ENCODE peak calls at places on chromosomes 6 and 20, in seven cellular contexts. One of them, this sample, is unnamed. For H3K4me1, the result is how much of the 10 kb centered on the place peaks cover.

GRCh38 chr6:22251331-22251730 is 45.5 kb downstream of the PRL start:
- DNase-seq in IMR-90: peak
- DNase-seq in A549: no peak
- DNase-seq in heart left ventricle: no peak
- DNase-seq in heart right ventricle: no peak
- DNase-seq in vagina: no peak
- DNase-seq in cardiac muscle cell: peak
- DNase-seq in this sample: no peak

GRCh38 chr6:76774750-76775396 is 688.4 kb downstream of the HTR1B start:
- DNase-seq in IMR-90: no peak
- DNase-seq in A549: no peak
- DNase-seq in heart left ventricle: no peak
- DNase-seq in heart right ventricle: peak
- DNase-seq in vagina: no peak
- DNase-seq in cardiac muscle cell: peak
- DNase-seq in this sample: no peak

GRCh38 chr6:100472674-100473073 is 8.0 kb upstream of the SIM1 start:
- DNase-seq in IMR-90: peak
- DNase-seq in A549: no peak
- DNase-seq in heart left ventricle: no peak
- DNase-seq in heart right ventricle: no peak
- DNase-seq in vagina: no peak
- DNase-seq in cardiac muscle cell: no peak
- DNase-seq in this sample: no peak

GRCh38 chr6:6900566-6901204 is 207.1 kb upstream of the RREB1 start:
- DNase-seq in IMR-90: no peak
- DNase-seq in A549: no peak
- DNase-seq in heart left ventricle: no peak
- DNase-seq in heart right ventricle: no peak
- DNase-seq in vagina: no peak
- DNase-seq in cardiac muscle cell: no peak
- DNase-seq in this sample: no peak

GRCh38 chr6:88047510-88048150 is at the start of gene SPACA1:
- DNase-seq in IMR-90: no peak
- DNase-seq in A549: no peak
- DNase-seq in heart left ventricle: no peak
- DNase-seq in heart right ventricle: no peak
- DNase-seq in vagina: no peak
- DNase-seq in cardiac muscle cell: no peak
- DNase-seq in this sample: no peak

GRCh38 chr20:24584538-24585356 is 115.3 kb downstream of the SYNDIG1 start:
- DNase-seq in IMR-90: peak
- DNase-seq in A549: no peak
- DNase-seq in heart left ventricle: no peak
- DNase-seq in heart right ventricle: no peak
- DNase-seq in vagina: peak
- DNase-seq in cardiac muscle cell: peak
- DNase-seq in this sample: no peak

GRCh38 chr20:39676857-39677351 is 714.8 kb downstream of the DHX35 start:
- DNase-seq in IMR-90: peak
- DNase-seq in A549: no peak
- DNase-seq in heart left ventricle: no peak
- DNase-seq in heart right ventricle: no peak
- DNase-seq in vagina: no peak
- DNase-seq in cardiac muscle cell: peak
- DNase-seq in this sample: no peak

GRCh38 chr6:127022297-127022696 is 96.2 kb upstream of the RSPO3 start:
- DNase-seq in IMR-90: no peak
- DNase-seq in A549: no peak
- DNase-seq in heart left ventricle: no peak
- DNase-seq in heart right ventricle: no peak
- DNase-seq in vagina: no peak
- DNase-seq in cardiac muscle cell: peak
- DNase-seq in this sample: peak

GRCh38 chr6:133983099-133983939 is 30.3 kb downstream of the TBPL1 start:
- DNase-seq in IMR-90: peak
- DNase-seq in A549: no peak
- DNase-seq in heart left ventricle: peak
- DNase-seq in heart right ventricle: no peak
- DNase-seq in vagina: no peak
- DNase-seq in cardiac muscle cell: peak
- DNase-seq in this sample: peak

GRCh38 chr20:25030649-25031026 is 27.3 kb downstream of the ACSS1 start:
- DNase-seq in IMR-90: no peak
- DNase-seq in A549: no peak
- DNase-seq in heart left ventricle: peak
- DNase-seq in heart right ventricle: no peak
- DNase-seq in vagina: no peak
- DNase-seq in cardiac muscle cell: no peak
- DNase-seq in this sample: no peak

GRCh38 chr6:105545206-105545920 is 142.5 kb upstream of the PREP start:
- DNase-seq in IMR-90: no peak
- DNase-seq in A549: no peak
- DNase-seq in heart left ventricle: no peak
- DNase-seq in heart right ventricle: no peak
- DNase-seq in vagina: no peak
- DNase-seq in cardiac muscle cell: no peak
- DNase-seq in this sample: no peak

GRCh38 chr20:2314759-2315439 is 19.1 kb downstream of the TGM3 start:
- DNase-seq in IMR-90: peak
- DNase-seq in A549: no peak
- DNase-seq in heart left ventricle: peak
- DNase-seq in heart right ventricle: peak
- DNase-seq in vagina: no peak
- DNase-seq in cardiac muscle cell: peak
- DNase-seq in this sample: no peak

GRCh38 chr6:120077489-120077888 is 727.9 kb upstream of the MAN1A1 start:
- DNase-seq in IMR-90: no peak
- DNase-seq in A549: no peak
- DNase-seq in heart left ventricle: no peak
- DNase-seq in heart right ventricle: no peak
- DNase-seq in vagina: no peak
- DNase-seq in cardiac muscle cell: peak
- DNase-seq in this sample: no peak

GRCh38 chr6:43977404-43978111 is 149.7 kb downstream of the MRPL14 start:
- DNase-seq in IMR-90: no peak
- DNase-seq in A549: no peak
- DNase-seq in heart left ventricle: no peak
- DNase-seq in heart right ventricle: no peak
- DNase-seq in vagina: no peak
- DNase-seq in cardiac muscle cell: no peak
- DNase-seq in this sample: no peak

GRCh38 chr6:129513471-129513870 is 196.5 kb downstream of the ARHGAP18 start:
- DNase-seq in IMR-90: peak
- DNase-seq in A549: no peak
- DNase-seq in heart left ventricle: no peak
- DNase-seq in heart right ventricle: no peak
- DNase-seq in vagina: no peak
- DNase-seq in cardiac muscle cell: no peak
- DNase-seq in this sample: no peak

GRCh38 chr6:37607949-37608348 is 89.7 kb downstream of the MDGA1 start:
- DNase-seq in IMR-90: peak
- DNase-seq in A549: peak
- DNase-seq in heart left ventricle: no peak
- DNase-seq in heart right ventricle: no peak
- DNase-seq in vagina: no peak
- DNase-seq in cardiac muscle cell: peak
- DNase-seq in this sample: no peak

GRCh38 chr20:49858076-49858565 is 45.5 kb downstream of the SLC9A8 start:
- DNase-seq in IMR-90: no peak
- DNase-seq in A549: no peak
- DNase-seq in heart left ventricle: no peak
- DNase-seq in heart right ventricle: no peak
- DNase-seq in vagina: no peak
- DNase-seq in cardiac muscle cell: no peak
- DNase-seq in this sample: no peak

GRCh38 chr6:138948780-138949179 is 39.3 kb downstream of the REPS1 start:
- DNase-seq in IMR-90: no peak
- DNase-seq in A549: no peak
- DNase-seq in heart left ventricle: no peak
- DNase-seq in heart right ventricle: no peak
- DNase-seq in vagina: no peak
- DNase-seq in cardiac muscle cell: peak
- DNase-seq in this sample: no peak

GRCh38 chr6:88361298-88361697 is 195.2 kb upstream of the CNR1 start:
- DNase-seq in IMR-90: no peak
- DNase-seq in A549: no peak
- DNase-seq in heart left ventricle: no peak
- DNase-seq in heart right ventricle: no peak
- DNase-seq in vagina: no peak
- DNase-seq in cardiac muscle cell: no peak
- DNase-seq in this sample: no peak

GRCh38 chr6:169337881-169338445 is 84.3 kb upstream of the THBS2 start:
- DNase-seq in IMR-90: no peak
- DNase-seq in A549: no peak
- DNase-seq in heart left ventricle: no peak
- DNase-seq in heart right ventricle: no peak
- DNase-seq in vagina: no peak
- DNase-seq in cardiac muscle cell: no peak
- DNase-seq in this sample: no peak

GRCh38 chr20:46348231-46348803 is 40.0 kb upstream of the CDH22 start:
- DNase-seq in IMR-90: peak
- DNase-seq in A549: no peak
- DNase-seq in heart left ventricle: no peak
- DNase-seq in heart right ventricle: no peak
- DNase-seq in vagina: no peak
- DNase-seq in cardiac muscle cell: peak
- DNase-seq in this sample: no peak

DNA sequence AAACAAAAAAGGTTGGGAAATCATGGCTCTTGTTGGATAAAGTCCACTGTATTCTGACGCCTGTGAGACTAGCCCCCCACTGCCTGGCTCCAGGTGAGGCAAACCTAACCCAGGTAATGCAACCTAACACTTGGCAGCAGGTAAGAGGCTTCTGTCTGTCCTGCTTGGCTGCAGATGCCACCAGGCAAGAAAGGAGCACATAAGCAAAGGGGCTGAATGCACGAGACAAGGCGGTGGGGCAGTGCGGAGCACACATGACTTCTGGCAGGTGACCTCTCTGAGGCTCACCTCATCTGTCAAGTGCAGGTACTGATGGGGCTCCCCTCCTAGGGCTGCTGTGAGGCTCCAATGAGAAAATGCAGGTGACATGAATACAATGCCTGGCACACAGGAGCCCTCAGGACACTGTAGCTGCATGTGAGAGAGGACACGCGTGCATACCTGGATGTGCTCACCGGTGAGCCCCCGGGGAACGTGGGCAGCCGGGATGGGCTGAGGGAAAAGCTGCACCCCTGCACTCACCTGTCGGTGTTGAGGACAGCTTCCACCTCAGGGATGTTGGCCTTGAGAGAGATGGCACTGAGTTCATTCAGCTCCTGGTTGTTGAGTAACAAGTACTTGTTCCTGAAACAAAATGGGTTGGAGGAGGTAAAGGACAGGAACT is 54.1 kb downstream of the MYH7B start:
- DNase-seq in IMR-90: no peak
- DNase-seq in A549: no peak
- DNase-seq in heart left ventricle: no peak
- DNase-seq in heart right ventricle: no peak
- DNase-seq in vagina: no peak
- DNase-seq in cardiac muscle cell: no peak
- DNase-seq in this sample: no peak
- H3K27ac ChIP-seq in IMR-90: no peak
- H3K27ac ChIP-seq in A549: no peak
- H3K27ac ChIP-seq in heart left ventricle: no peak
- H3K27ac ChIP-seq in heart right ventricle: peak
- H3K27ac ChIP-seq in vagina: no peak
- H3K27ac ChIP-seq in cardiac muscle cell: peak
- H3K27ac ChIP-seq in this sample: no peak

DNA sequence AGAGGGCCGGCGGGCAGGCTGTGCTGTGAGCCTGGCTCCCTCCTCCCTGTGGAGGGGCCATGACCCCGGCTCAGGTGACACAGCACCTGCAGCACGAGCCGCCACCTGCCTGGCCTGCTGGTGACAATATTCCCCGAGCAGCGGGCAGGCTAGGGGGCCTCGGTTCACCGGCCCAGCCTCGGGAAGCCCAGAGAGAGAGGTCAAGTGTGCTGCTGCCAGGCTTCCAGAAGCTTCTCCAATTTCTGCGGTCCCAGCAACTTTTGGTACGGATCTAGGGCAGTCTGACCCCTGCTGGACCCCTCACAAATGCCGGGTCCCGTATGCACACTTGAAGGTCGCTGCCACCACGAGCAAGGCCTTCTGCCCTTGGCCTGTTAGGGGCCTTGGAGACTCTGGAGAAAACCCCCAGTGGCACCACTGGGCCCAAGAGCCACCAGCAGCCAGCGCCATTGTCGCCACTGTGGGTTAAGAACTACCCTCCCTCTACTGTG is 38.6 kb upstream of the NOL4L start:
- DNase-seq in IMR-90: no peak
- DNase-seq in A549: no peak
- DNase-seq in heart left ventricle: no peak
- DNase-seq in heart right ventricle: no peak
- DNase-seq in vagina: no peak
- DNase-seq in cardiac muscle cell: no peak
- DNase-seq in this sample: no peak
- TF ChIP-seq CTCF in IMR-90: no peak
- TF ChIP-seq CTCF in A549: no peak
- TF ChIP-seq CTCF in heart left ventricle: no peak
- TF ChIP-seq CTCF in heart right ventricle: no peak
- TF ChIP-seq CTCF in vagina: no peak
- TF ChIP-seq CTCF in cardiac muscle cell: no peak
- TF ChIP-seq CTCF in this sample: no peak

DNA sequence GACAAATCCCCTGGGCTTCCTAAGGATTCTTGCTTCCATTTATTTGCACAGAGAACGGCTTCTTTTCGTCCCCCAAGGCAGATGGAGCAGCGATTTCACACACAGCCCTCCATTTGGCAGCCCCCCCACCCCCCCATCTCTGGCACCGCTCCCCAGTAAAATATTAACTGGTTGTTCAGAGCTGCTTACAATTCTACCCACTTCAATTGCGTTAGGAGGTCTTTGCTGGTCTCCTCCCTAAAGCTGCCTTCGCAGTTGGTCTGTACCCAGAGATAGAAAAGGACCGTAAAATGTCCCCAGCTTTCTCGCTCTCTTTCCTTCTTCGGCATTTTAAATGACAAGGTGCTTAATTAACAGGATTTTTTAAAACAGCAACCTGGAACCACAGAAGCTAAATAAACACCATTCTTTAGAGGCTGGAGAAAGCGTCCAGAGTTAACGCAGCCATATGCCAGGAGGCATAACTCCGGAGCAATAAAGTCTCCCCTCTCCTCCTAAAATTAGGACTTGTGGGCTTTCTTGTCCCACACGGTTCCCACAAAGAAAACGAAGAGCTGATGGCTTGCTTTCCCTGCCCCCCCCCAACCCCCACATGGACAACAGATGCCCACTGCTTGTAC is 1.7 kb upstream of the ZMYND8 start:
- DNase-seq in IMR-90: no peak
- DNase-seq in A549: no peak
- DNase-seq in heart left ventricle: no peak
- DNase-seq in heart right ventricle: peak
- DNase-seq in vagina: no peak
- DNase-seq in cardiac muscle cell: no peak
- DNase-seq in this sample: no peak
- H3K4me1 ChIP-seq in IMR-90: half or more
- H3K4me1 ChIP-seq in A549: half or more
- H3K4me1 ChIP-seq in heart left ventricle: half or more
- H3K4me1 ChIP-seq in heart right ventricle: half or more
- H3K4me1 ChIP-seq in vagina: half or more
- H3K4me1 ChIP-seq in cardiac muscle cell: half or more
- H3K4me1 ChIP-seq in this sample: half or more

GRCh38 chr20:33561981-33562601 is 72.2 kb downstream of the CBFA2T2 start:
- DNase-seq in IMR-90: peak
- DNase-seq in A549: peak
- DNase-seq in heart left ventricle: peak
- DNase-seq in heart right ventricle: peak
- DNase-seq in vagina: no peak
- DNase-seq in cardiac muscle cell: peak
- DNase-seq in this sample: no peak
- H3K27ac ChIP-seq in IMR-90: peak
- H3K27ac ChIP-seq in A549: no peak
- H3K27ac ChIP-seq in heart left ventricle: no peak
- H3K27ac ChIP-seq in heart right ventricle: no peak
- H3K27ac ChIP-seq in vagina: peak
- H3K27ac ChIP-seq in cardiac muscle cell: peak
- H3K27ac ChIP-seq in this sample: no peak